ENCODE peak calls at places on chromosomes 13 and 19, in seven cellular contexts. W is body of pancreas, V is astrocyte of the cerebellum, Y is PC-3, G is dorsolateral prefrontal cortex, N is fibroblast of mammary gland, R is cardiac fibroblast. D is an unnamed sample.

GRCh38 chr19:56118666-56119584 is 2.2 kb downstream of the ZNF787 start:
- DNase-seq in N (no peak), V (no peak), W (peak; percentile 46), Y (no peak), G (no peak), R (no peak), D (no peak)

GRCh38 chr13:79655509-79655908 is 174.6 kb downstream of the NDFIP2 start:
- DNase-seq in Y (no peak), W (no peak), N (no peak), R (no peak), G (no peak), V (no peak), D (no peak)

GRCh38 chr19:56333506-56333905 is 18.9 kb upstream of the ZSCAN5A start:
- DNase-seq in N (peak; percentile 59), G (no peak), R (peak; percentile 80), V (peak; percentile 31), W (peak; percentile 48), Y (peak; percentile 87), D (no peak)

GRCh38 chr19:13825489-13826475 is 30.5 kb downstream of the ZSWIM4 start:
- DNase-seq in V (no peak), R (peak; percentile 32), G (no peak), N (no peak), W (no peak), Y (peak; percentile 49), D (no peak)

GRCh38 chr19:3411636-3412035 is 45.3 kb downstream of the NFIC start:
- DNase-seq in G (no peak), W (peak; percentile 53), V (no peak), Y (no peak), R (no peak), N (no peak), D (no peak)

GRCh38 chr13:68745517-68745916 is 1362.1 kb upstream of the ATXN8OS start:
- DNase-seq in N (no peak), W (no peak), V (no peak), G (no peak), R (no peak), Y (peak; percentile 2), D (no peak)

GRCh38 chr19:49952475-49952829 is 8.5 kb downstream of the SIGLEC11 start:
- DNase-seq in G (no peak), R (no peak), W (no peak), V (no peak), N (no peak), Y (no peak), D (no peak)

GRCh38 chr19:47545061-47545948 is 27.6 kb downstream of the ZNF541 start:
- DNase-seq in Y (no peak), N (no peak), G (no peak), R (no peak), V (no peak), W (peak; percentile 14), D (no peak)

GRCh38 chr13:72508392-72508791 is 219.0 kb downstream of the MZT1 start:
- DNase-seq in W (no peak), N (no peak), R (no peak), Y (no peak), G (no peak), V (no peak), D (no peak)

GRCh38 chr19:44113784-44114390 is 688 bp downstream of the ZNF225 start:
- DNase-seq in W (no peak), G (no peak), N (no peak), V (no peak), R (no peak), Y (no peak), D (no peak)

GRCh38 chr13:51818771-51819511 is 15.0 kb upstream of the DHRS12 start:
- DNase-seq in V (no peak), G (no peak), N (no peak), Y (no peak), R (peak; percentile 21), W (no peak), D (no peak)

GRCh38 chr13:23811366-23812027 is 77.7 kb downstream of the MIPEP start:
- DNase-seq in G (no peak), N (no peak), R (no peak), V (no peak), Y (peak; percentile 70), W (no peak), D (no peak)

GRCh38 chr13:23808803-23809202 is 80.4 kb downstream of the MIPEP start:
- DNase-seq in Y (no peak), V (no peak), W (no peak), R (no peak), G (no peak), N (no peak), D (no peak)

GRCh38 chr13:23813635-23814034 is 75.6 kb downstream of the MIPEP start:
- DNase-seq in Y (no peak), G (no peak), V (no peak), R (no peak), W (no peak), N (no peak), D (no peak)

GRCh38 chr13:23806874-23807522 is 82.2 kb downstream of the MIPEP start:
- DNase-seq in N (no peak), G (no peak), R (no peak), V (no peak), Y (no peak), W (no peak), D (no peak)

DNA sequence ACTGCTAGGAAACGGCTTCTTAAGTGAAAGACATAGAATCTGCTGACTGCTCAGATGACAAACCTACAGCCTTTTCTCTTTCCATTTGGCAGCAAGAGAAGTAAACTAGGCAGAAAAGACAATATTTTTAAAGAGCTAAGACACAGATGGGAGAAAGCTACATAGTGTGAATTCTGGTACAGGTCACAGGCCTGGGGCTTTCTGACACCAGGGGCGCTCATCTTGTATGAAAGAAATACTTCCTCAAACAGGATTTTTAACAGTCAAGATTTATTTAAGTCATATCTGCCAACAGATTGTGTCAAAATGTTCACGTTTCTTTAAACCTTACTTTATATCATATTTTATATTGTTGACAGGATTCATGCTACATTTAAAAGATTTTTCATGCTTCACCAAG is 78.4 kb downstream of the MIPEP start:
- DNase-seq in W (no peak), G (no peak), R (no peak), N (no peak), Y (no peak), V (no peak), D (no peak)
- TF ChIP-seq CTCF in W (no peak), G (no peak), R (no peak), N (peak; percentile 15), Y (peak; percentile 43), V (no peak), D (peak; percentile 10)

GRCh38 chr19:11359421-11359820 is 4.2 kb downstream of the PLPPR2 start:
- DNase-seq in R (no peak), G (no peak), W (no peak), V (no peak), Y (no peak), N (no peak), D (no peak)

GRCh38 chr19:11356676-11357550 is 1.7 kb downstream of the PLPPR2 start:
- DNase-seq in W (no peak), Y (no peak), R (no peak), V (no peak), G (no peak), N (no peak), D (no peak)

GRCh38 chr19:11356074-11356397 is 804 bp downstream of the PLPPR2 start:
- DNase-seq in G (no peak), N (no peak), R (no peak), V (no peak), W (no peak), Y (no peak), D (no peak)

GRCh38 chr19:11361037-11361770 is 6.0 kb downstream of the PLPPR2 start:
- DNase-seq in N (no peak), V (no peak), W (peak; percentile 79), R (no peak), G (no peak), Y (no peak), D (no peak)

GRCh38 chr19:11355160-11356073 is at the start of gene PLPPR2:
- DNase-seq in G (peak; percentile 96), Y (peak; percentile 98), W (peak; percentile 98), V (peak; percentile 62), R (peak; percentile 89), N (peak; percentile 78), D (peak; percentile 98)
- TF ChIP-seq CTCF in G (no peak), Y (no peak), W (no peak), V (no peak), R (no peak), N (no peak), D (no peak)

DNA sequence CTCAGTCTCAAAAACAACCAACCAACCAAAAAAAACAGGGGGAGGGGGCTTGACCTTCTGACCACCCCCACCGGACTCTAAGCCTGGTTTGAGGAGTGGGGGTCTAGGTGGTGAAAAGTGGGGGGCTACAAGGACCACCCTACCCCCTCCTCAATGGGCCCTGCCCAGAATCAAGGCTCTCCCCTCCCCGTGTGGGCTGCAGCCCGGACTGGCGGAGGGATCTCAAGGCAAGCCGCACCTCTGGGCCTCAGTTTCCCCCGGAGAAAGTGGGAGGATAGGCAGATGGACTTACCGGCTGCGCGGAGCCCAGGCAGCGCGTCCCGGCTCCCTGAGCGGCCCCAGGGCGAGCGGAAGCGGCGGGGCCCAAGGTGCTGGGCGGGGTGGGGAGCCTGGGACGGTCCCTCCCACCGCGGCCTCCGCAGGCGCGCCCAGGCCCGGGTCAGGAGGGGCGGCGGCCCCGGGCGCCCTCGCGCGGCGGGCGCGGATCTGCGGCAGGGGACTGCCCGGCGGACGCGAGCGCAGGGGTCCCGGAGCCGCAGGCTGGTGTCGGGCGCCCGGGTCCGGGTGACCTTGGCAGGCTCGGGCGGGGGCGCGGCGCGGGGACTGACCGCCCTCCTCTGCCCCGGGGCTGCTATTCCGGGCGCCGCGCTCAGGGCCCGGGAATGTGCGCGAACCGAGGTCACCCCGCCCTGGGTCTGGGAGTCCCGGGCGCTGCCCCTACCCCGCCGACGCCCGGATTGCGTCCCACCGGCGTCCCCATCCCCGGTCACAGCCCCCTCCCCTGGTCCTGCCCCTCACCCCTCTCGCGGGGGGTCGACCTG is at the start of gene ADAMTSL5:
- DNase-seq in R (peak; percentile 64), N (peak; percentile 37), Y (peak; percentile 59), G (no peak), V (no peak), W (peak; percentile 45), D (no peak)
- TF ChIP-seq CTCF in R (no peak), N (no peak), Y (no peak), G (no peak), V (no peak), W (no peak), D (peak; percentile 20)

DNA sequence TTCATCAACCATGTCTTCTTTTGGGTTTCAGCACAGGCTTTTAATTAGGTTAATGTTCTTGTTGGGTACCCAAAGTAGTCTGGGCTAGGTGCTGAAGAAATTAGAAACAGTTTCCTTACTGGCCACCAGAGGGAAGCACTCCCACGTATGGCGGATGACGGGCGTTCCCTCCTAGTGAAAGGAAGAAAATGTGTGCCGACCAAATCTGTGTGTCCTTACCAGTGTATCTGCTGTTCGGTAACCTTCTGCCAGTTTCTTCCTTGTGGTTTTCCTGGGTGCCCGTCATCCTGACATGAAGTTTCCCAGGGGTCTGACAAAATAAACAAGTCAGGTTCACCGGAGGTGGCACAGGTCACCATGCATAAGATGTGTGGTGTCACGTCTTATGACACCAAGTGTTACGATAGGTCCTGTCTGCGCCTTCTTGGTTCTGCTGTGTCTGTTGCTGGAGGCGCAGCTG is 6.0 kb upstream of the WDR88 start:
- DNase-seq in Y (peak; percentile 58), W (peak; percentile 53), G (peak; percentile 46), N (peak; percentile 64), V (peak; percentile 34), R (peak; percentile 78), D (no peak)
- TF ChIP-seq CTCF in Y (peak; percentile 76), W (peak; percentile 68), G (peak; percentile 81), N (peak; percentile 93), V (peak; percentile 84), R (peak; percentile 85), D (peak; percentile 91)

D was measured in chondrocyte.